ENCODE peak calls at places on chromosomes 12 and 14, in ten cellular contexts. F is stimulated activated CD8-positive, alpha-beta memory T cell treated with anti-CD3 and anti-CD28 coated beads, Interleukin-15, amount 100 ng/mL, for 24 hours; Q is effector memory CD4-positive, alpha-beta T cell; M is type B pancreatic cell; G is GM04504; I is foreskin melanocyte; W is fibroblast of mammary gland; K is pancreas; T is T-helper 2 cell; Y is posterior vena cava. D is an unnamed sample.
A peak's percentile ranks its signal among the peaks of the same experiment; 100 is the strongest.

GRCh38 chr14:71181215-71182003 is 274.1 kb downstream of the PCNX1 start:
- DNase-seq in F (no peak), Q (no peak), M (no peak), G (no peak), I (no peak), W (no peak), K (no peak), T (no peak), Y (no peak), D (no peak)

GRCh38 chr12:93996321-93996720 is 152.1 kb upstream of the PLXNC1 start:
- DNase-seq in F (no peak), Q (no peak), M (no peak), G (no peak), I (no peak), W (no peak), K (no peak), T (no peak), Y (no peak), D (no peak)

GRCh38 chr12:15439459-15439858 is 117.2 kb downstream of the PTPRO start:
- DNase-seq in F (no peak), Q (no peak), M (no peak), G (no peak), I (no peak), W (no peak), K (no peak), T (no peak), Y (no peak), D (no peak)

GRCh38 chr12:22252057-22252456 is 82.5 kb downstream of the ST8SIA1 start:
- DNase-seq in F (no peak), Q (no peak), M (no peak), G (no peak), I (no peak), W (no peak), K (no peak), T (no peak), Y (no peak), D (no peak)

GRCh38 chr12:111426341-111427185 is 20.8 kb downstream of the SH2B3 start:
- DNase-seq in F (no peak), Q (no peak), M (no peak), G (no peak), I (no peak), W (peak; percentile 49), K (no peak), T (peak; percentile 55), Y (no peak), D (peak; percentile 39)

GRCh38 chr12:9649532-9649940 is 20.0 kb upstream of the CLEC2D start:
- DNase-seq in F (no peak), Q (no peak), M (no peak), G (no peak), I (no peak), W (no peak), K (no peak), T (peak; percentile 65), Y (no peak), D (no peak)

GRCh38 chr14:91038439-91038838 is 22.0 kb downstream of the RPS6KA5 start:
- DNase-seq in F (no peak), Q (no peak), M (no peak), G (peak; percentile 8), I (no peak), W (peak; percentile 87), K (no peak), T (no peak), Y (no peak), D (peak; percentile 40)

GRCh38 chr12:110841007-110841406 is 5.8 kb upstream of the CCDC63 start:
- DNase-seq in F (no peak), Q (no peak), M (no peak), G (no peak), I (no peak), W (no peak), K (no peak), T (no peak), Y (no peak), D (no peak)

GRCh38 chr12:105920161-105920684 is 218.5 kb downstream of the NUAK1 start:
- DNase-seq in F (no peak), Q (no peak), M (no peak), G (no peak), I (no peak), W (no peak), K (no peak), T (no peak), Y (no peak), D (peak; percentile 77)

GRCh38 chr12:104510145-104510872 is 53.6 kb downstream of the CHST11 start:
- DNase-seq in F (no peak), Q (no peak), M (no peak), G (no peak), I (peak; percentile 92), W (no peak), K (no peak), T (peak; percentile 62), Y (no peak), D (no peak)

GRCh38 chr12:15856097-15856982 is 25.8 kb upstream of the STRAP start:
- DNase-seq in F (no peak), Q (no peak), M (no peak), G (peak; percentile 47), I (peak; percentile 50), W (peak; percentile 80), K (no peak), T (peak; percentile 56), Y (no peak), D (peak; percentile 38)

GRCh38 chr12:101891462-101891971 is 14.1 kb downstream of the DRAM1 start:
- DNase-seq in F (no peak), Q (no peak), M (no peak), G (peak; percentile 66), I (peak; percentile 35), W (peak; percentile 70), K (no peak), T (peak; percentile 11), Y (no peak), D (peak; percentile 41)

GRCh38 chr14:89933002-89933401 is 21.5 kb downstream of the EFCAB11 start:
- DNase-seq in F (no peak), Q (no peak), M (no peak), G (no peak), I (no peak), W (no peak), K (no peak), T (no peak), Y (no peak), D (no peak)

GRCh38 chr12:97308576-97309198 is 153.9 kb upstream of the RMST start:
- DNase-seq in F (no peak), Q (no peak), M (no peak), G (peak; percentile 25), I (peak; percentile 50), W (peak; percentile 65), K (no peak), T (peak; percentile 52), Y (no peak), D (no peak)

GRCh38 chr14:82159624-82160023 is 626.0 kb upstream of the SEL1L start:
- DNase-seq in F (no peak), Q (no peak), M (no peak), G (no peak), I (no peak), W (no peak), K (no peak), T (no peak), Y (no peak), D (no peak)

GRCh38 chr14:94801225-94801624 is 31.3 kb upstream of the GSC start:
- DNase-seq in F (no peak), Q (no peak), M (no peak), G (no peak), I (no peak), W (no peak), K (no peak), T (no peak), Y (peak; percentile 62), D (no peak)

GRCh38 chr12:6182279-6182898 is 17.8 kb upstream of the CD9 start:
- DNase-seq in F (no peak), Q (no peak), M (no peak), G (peak; percentile 81), I (peak; percentile 98), W (peak; percentile 89), K (no peak), T (no peak), Y (no peak), D (no peak)

GRCh38 chr12:6834254-6834653 is 6.0 kb downstream of the P3H3 start:
- DNase-seq in F (no peak), Q (no peak), M (no peak), G (no peak), I (no peak), W (no peak), K (no peak), T (no peak), Y (no peak), D (no peak)

GRCh38 chr12:78470354-78471195 is 394.0 kb upstream of the SYT1 start:
- DNase-seq in F (no peak), Q (no peak), M (no peak), G (peak; percentile 17), I (peak; percentile 28), W (peak; percentile 60), K (no peak), T (peak; percentile 1), Y (no peak), D (peak; percentile 36)

GRCh38 chr14:101962503-101962874 is 1.9 kb upstream of the DYNC1H1 start:
- DNase-seq in F (no peak), Q (no peak), M (no peak), G (peak; percentile 81), I (no peak), W (peak; percentile 92), K (peak; percentile 83), T (no peak), Y (peak; percentile 70), D (no peak)

GRCh38 chr12:119642986-119643385 is 24.9 kb upstream of the PRKAB1 start:
- DNase-seq in F (no peak), Q (no peak), M (no peak), G (no peak), I (no peak), W (no peak), K (no peak), T (no peak), Y (no peak), D (no peak)

GRCh38 chr14:23025181-23025788 is 9.4 kb downstream of the PSMB5 start:
- DNase-seq in F (no peak), Q (no peak), M (no peak), G (no peak), I (no peak), W (no peak), K (no peak), T (no peak), Y (no peak), D (no peak)

GRCh38 chr14:101497910-101498860 is 63.1 kb upstream of the DIO3 start:
- DNase-seq in F (no peak), Q (no peak), M (no peak), G (no peak), I (no peak), W (no peak), K (no peak), T (no peak), Y (peak; percentile 56), D (no peak)

GRCh38 chr12:72295101-72295500 is 22.9 kb downstream of the TRHDE start:
- DNase-seq in F (no peak), Q (no peak), M (no peak), G (no peak), I (no peak), W (no peak), K (no peak), T (no peak), Y (peak; percentile 76), D (no peak)

GRCh38 chr12:28237423-28237822 is 47.2 kb downstream of the CCDC91 start:
- DNase-seq in F (no peak), Q (no peak), M (no peak), G (no peak), I (peak; percentile 24), W (peak; percentile 25), K (no peak), T (no peak), Y (no peak), D (no peak)

GRCh38 chr14:69242311-69243224 is 17.4 kb upstream of the GALNT16 start:
- DNase-seq in F (no peak), Q (no peak), M (no peak), G (peak; percentile 38), I (peak; percentile 42), W (peak; percentile 81), K (no peak), T (peak; percentile 58), Y (no peak), D (peak; percentile 25)